ENCODE peak calls at places on chromosomes 5 and 9, in four cellular contexts. J is globus pallidus; Y is HuH-7; G is activated naive CD8-positive, alpha-beta T cell treated with anti-CD3 and anti-CD28 coated beads for 36 hours. R is an unnamed sample.

GRCh38 chr9:131734165-131734610 is 5.7 kb downstream of the RAPGEF1 start:
- DNase-seq in G (peak; percentile 40), Y (no peak), J (no peak), R (peak; percentile 62)

GRCh38 chr5:1726956-1727355 is 72.7 kb downstream of the MRPL36 start:
- DNase-seq in Y (no peak), J (no peak), G (no peak), R (no peak)

GRCh38 chr9:121259935-121260334 is 8.0 kb upstream of the GSN start:
- DNase-seq in J (no peak), Y (no peak), G (no peak), R (no peak)

GRCh38 chr5:72543365-72543764 is 36.2 kb upstream of the ZNF366 start:
- DNase-seq in Y (no peak), G (no peak), J (no peak), R (no peak)

GRCh38 chr9:85522459-85523092 is 219.2 kb downstream of the AGTPBP1 start:
- DNase-seq in J (no peak), G (peak; percentile 46), Y (no peak), R (peak; percentile 56)

GRCh38 chr5:1754531-1755220 is 45.0 kb downstream of the MRPL36 start:
- DNase-seq in G (no peak), J (no peak), Y (no peak), R (no peak)

GRCh38 chr5:74056789-74057164 is 430.8 kb downstream of the ARHGEF28 start:
- DNase-seq in J (no peak), G (no peak), Y (no peak), R (no peak)

GRCh38 chr5:93925321-93925720 is 183.9 kb upstream of the POU5F2 start:
- DNase-seq in G (no peak), Y (no peak), J (no peak), R (no peak)

GRCh38 chr5:171979606-171980005 is 26.8 kb downstream of the FBXW11 start:
- DNase-seq in Y (no peak), J (no peak), G (no peak), R (no peak)

GRCh38 chr5:149228610-149229297 is 42.9 kb upstream of the AFAP1L1 start:
- DNase-seq in J (peak; percentile 61), G (no peak), Y (peak; percentile 68), R (no peak)

GRCh38 chr9:16203735-16204573 is 651.1 kb downstream of the CCDC171 start:
- DNase-seq in Y (no peak), G (no peak), J (no peak), R (no peak)

GRCh38 chr9:97543568-97543967 is 42.1 kb downstream of the TMOD1 start:
- DNase-seq in J (no peak), G (no peak), Y (no peak), R (no peak)

GRCh38 chr9:120966005-120966369 is 39.4 kb upstream of the TRAF1 start:
- DNase-seq in Y (no peak), J (no peak), G (no peak), R (no peak)

GRCh38 chr9:4905135-4905490 is 80.0 kb upstream of the JAK2 start:
- DNase-seq in Y (no peak), G (no peak), J (no peak), R (no peak)

GRCh38 chr5:78500028-78500427 is 139.6 kb downstream of the SCAMP1 start:
- DNase-seq in Y (no peak), G (no peak), J (no peak), R (no peak)

GRCh38 chr5:28284788-28285187 is 1246.4 kb upstream of the CDH9 start:
- DNase-seq in J (no peak), Y (no peak), G (no peak), R (no peak)

GRCh38 chr5:55140908-55141665 is 18.9 kb upstream of the GPX8 start:
- DNase-seq in G (no peak), J (no peak), Y (no peak), R (no peak)

GRCh38 chr5:180618830-180619562 is 27.7 kb upstream of the SCGB3A1 start:
- DNase-seq in J (no peak), Y (no peak), G (peak; percentile 65), R (peak; percentile 21)

GRCh38 chr9:93656426-93657222 is 80.2 kb downstream of the PHF2 start:
- DNase-seq in J (no peak), Y (no peak), G (no peak), R (no peak)

GRCh38 chr9:91162784-91163440 is 198.8 kb downstream of the AUH start:
- DNase-seq in G (peak; percentile 66), J (peak; percentile 70), Y (no peak), R (no peak)

GRCh38 chr5:150473673-150474358 is 24.3 kb upstream of the RPS14 start:
- DNase-seq in G (no peak), Y (no peak), J (no peak), R (no peak)

GRCh38 chr5:36073595-36074216 is 7.0 kb upstream of the UGT3A2 start:
- DNase-seq in Y (peak; percentile 71), G (peak; percentile 4), J (no peak), R (peak; percentile 22)

R was measured in NCI-H1105 treated with DMSO at 0.1 percent for 48 hours.